ENCODE peak calls at places on chromosomes 4 and X, in eight cellular contexts. O is activated CD8-positive, alpha-beta memory T cell treated with anti-CD3 and anti-CD28 coated beads, Interleukin-2, amount 10 ng/mL, durations not matched to agents 7 days and 5 days; B is AG08396; U is neural crest cell; M is HT1080; D is activated naive CD8-positive, alpha-beta T cell treated with anti-CD3 and anti-CD28 coated beads for 36 hours; N is stromal cell of bone marrow; K is upper lobe of left lung. T is an unnamed sample.
A peak's percentile ranks its signal among the peaks of the same experiment; 100 is the strongest.

GRCh38 chr4:145816091-145816490 is 122.5 kb downstream of the ZNF827 start:
- DNase-seq in O (no peak), B (no peak), U (no peak), M (no peak), D (no peak), N (no peak), K (no peak), T (no peak)

GRCh38 chr4:112515278-112516075 is 503 bp downstream of the NEUROG2 start:
- DNase-seq in O (peak; percentile 64), B (peak; percentile 65), U (peak; percentile 31), M (peak; percentile 50), D (peak; percentile 58), N (no peak), K (no peak), T (peak; percentile 57)

GRCh38 chr4:24578364-24578763 is 6.0 kb downstream of the DHX15 start:
- DNase-seq in O (no peak), B (no peak), U (no peak), M (no peak), D (no peak), N (no peak), K (no peak), T (no peak)

GRCh38 chrX:141662781-141663180 is 35.8 kb downstream of the SPANXD start:
- DNase-seq in O (no peak), B (no peak), U (no peak), M (no peak), D (no peak), N (no peak), K (no peak), T (no peak)

GRCh38 chr4:126924237-126924636 is 708.5 kb upstream of the INTU start:
- DNase-seq in O (no peak), B (no peak), U (no peak), M (no peak), D (no peak), N (no peak), K (no peak), T (no peak)

GRCh38 chr4:38322709-38323108 is 341.3 kb upstream of the KLF3 start:
- DNase-seq in O (no peak), B (peak; percentile 86), U (no peak), M (peak; percentile 86), D (no peak), N (peak; percentile 86), K (no peak), T (peak; percentile 94)

GRCh38 chr4:162131256-162131655 is 32.5 kb downstream of the FSTL5 start:
- DNase-seq in O (no peak), B (no peak), U (no peak), M (no peak), D (no peak), N (no peak), K (no peak), T (peak; percentile 5)

GRCh38 chrX:126552313-126553022 is at the start of gene DCAF12L1:
- DNase-seq in O (no peak), B (no peak), U (peak; percentile 30), M (no peak), D (no peak), N (no peak), K (no peak), T (no peak)

GRCh38 chr4:55545133-55545532 is 1.6 kb downstream of the CLOCK start:
- DNase-seq in O (no peak), B (no peak), U (no peak), M (peak; percentile 12), D (no peak), N (no peak), K (no peak), T (no peak)

GRCh38 chr4:128275351-128275750 is 12.3 kb downstream of the PGRMC2 start:
- DNase-seq in O (no peak), B (peak; percentile 25), U (no peak), M (peak; percentile 40), D (no peak), N (no peak), K (no peak), T (no peak)

GRCh38 chr4:152996101-152996500 is 60.0 kb downstream of the FHDC1 start:
- DNase-seq in O (no peak), B (no peak), U (no peak), M (no peak), D (no peak), N (no peak), K (peak; percentile 63), T (peak; percentile 9)

GRCh38 chr4:65911720-65912119 is 241.4 kb upstream of the EPHA5 start:
- DNase-seq in O (no peak), B (no peak), U (no peak), M (no peak), D (no peak), N (no peak), K (no peak), T (no peak)

GRCh38 chr4:108779958-108780357 is 17.1 kb upstream of the ETNPPL start:
- DNase-seq in O (no peak), B (no peak), U (no peak), M (no peak), D (no peak), N (no peak), K (no peak), T (no peak)

GRCh38 chr4:174561556-174561955 is 39.3 kb upstream of the HPGD start:
- DNase-seq in O (no peak), B (no peak), U (no peak), M (no peak), D (no peak), N (no peak), K (no peak), T (peak; percentile 72)

GRCh38 chrX:137695405-137695804 is 129.5 kb downstream of the ZIC3 start:
- DNase-seq in O (no peak), B (no peak), U (no peak), M (no peak), D (no peak), N (no peak), K (no peak), T (no peak)

GRCh38 chr4:134216436-134216835 is 14.8 kb upstream of the PABPC4L start:
- DNase-seq in O (no peak), B (no peak), U (no peak), M (peak; percentile 46), D (no peak), N (no peak), K (no peak), T (no peak)

GRCh38 chr4:27684501-27685077 is 823.9 kb downstream of the STIM2 start:
- DNase-seq in O (no peak), B (peak; percentile 3), U (peak; percentile 55), M (peak; percentile 50), D (peak; percentile 9), N (peak; percentile 23), K (peak; percentile 49), T (peak; percentile 79)

GRCh38 chr4:126775485-126776106 is 857.2 kb upstream of the INTU start:
- DNase-seq in O (no peak), B (no peak), U (no peak), M (no peak), D (no peak), N (no peak), K (no peak), T (no peak)

GRCh38 chr4:70564033-70564432 is 28.0 kb upstream of the AMBN start:
- DNase-seq in O (no peak), B (no peak), U (no peak), M (no peak), D (no peak), N (no peak), K (no peak), T (no peak)

GRCh38 chr4:139907001-139907809 is 241.6 kb downstream of the MGST2 start:
- DNase-seq in O (no peak), B (no peak), U (no peak), M (no peak), D (no peak), N (no peak), K (no peak), T (no peak)

GRCh38 chr4:158538911-158539310 is 17.2 kb downstream of the RXFP1 start:
- DNase-seq in O (no peak), B (no peak), U (no peak), M (no peak), D (no peak), N (no peak), K (no peak), T (no peak)

GRCh38 chrX:45434231-45434630 is 233.6 kb upstream of the DIPK2B start:
- DNase-seq in O (no peak), B (no peak), U (no peak), M (no peak), D (no peak), N (no peak), K (no peak), T (no peak)

GRCh38 chrX:353566-354535 is 32.9 kb downstream of the PPP2R3B start:
- DNase-seq in O (no peak), B (no peak), U (no peak), M (no peak), D (no peak), N (no peak), K (no peak), T (no peak)

GRCh38 chrX:72258174-72258573 is 18.9 kb downstream of the RPS4X start:
- DNase-seq in O (no peak), B (peak; percentile 80), U (no peak), M (peak; percentile 65), D (no peak), N (no peak), K (no peak), T (no peak)

GRCh38 chrX:47232803-47233332 is at the start of gene USP11:
- DNase-seq in O (peak; percentile 83), B (peak; percentile 45), U (peak; percentile 61), M (peak; percentile 48), D (peak; percentile 68), N (no peak), K (peak; percentile 34), T (peak; percentile 75)

GRCh38 chr4:24702266-24702665 is 93.1 kb upstream of the SOD3 start:
- DNase-seq in O (no peak), B (no peak), U (no peak), M (no peak), D (no peak), N (no peak), K (no peak), T (no peak)

GRCh38 chr4:91243132-91243531 is 1060.6 kb upstream of the GRID2 start:
- DNase-seq in O (no peak), B (no peak), U (no peak), M (peak; percentile 31), D (no peak), N (no peak), K (peak; percentile 83), T (no peak)

GRCh38 chrX:102154900-102155805 is 624 bp downstream of the BEX5 start:
- DNase-seq in O (peak; percentile 40), B (no peak), U (no peak), M (no peak), D (peak; percentile 21), N (no peak), K (peak; percentile 21), T (no peak)

GRCh38 chr4:107044170-107044569 is 8.1 kb upstream of the DKK2 start:
- DNase-seq in O (no peak), B (no peak), U (no peak), M (no peak), D (no peak), N (no peak), K (no peak), T (no peak)

GRCh38 chr4:21811576-21811975 is 137.0 kb downstream of the KCNIP4 start:
- DNase-seq in O (no peak), B (peak; percentile 20), U (no peak), M (peak; percentile 34), D (no peak), N (no peak), K (no peak), T (no peak)

T was measured in A673.